ENCODE peak calls at places on chromosome 5, in six cellular contexts. G is CD4-positive, alpha-beta T cell; F is stimulated activated CD4-positive, alpha-beta T cell treated with anti-CD3 and anti-CD28 coated beads, Interleukin-4, amount 100 ng/mL, for 1 hour; W is C1 segment of cervical spinal cord; R is lower leg skin; B is activated T-cell treated with anti-CD3 and anti-CD28 coated beads for 1 hour. O is an unnamed sample.

GRCh38 chr5:34012791-34013190 is 4.9 kb upstream of the AMACR start:
- DNase-seq in G (no peak), F (no peak), W (no peak), R (no peak), B (no peak), O (no peak)

GRCh38 chr5:143229896-143230675 is 173.4 kb downstream of the NR3C1 start:
- DNase-seq in G (no peak), F (no peak), W (no peak), R (peak), B (no peak), O (peak)

GRCh38 chr5:122424211-122424610 is 112.2 kb downstream of the SNCAIP start:
- DNase-seq in G (no peak), F (no peak), W (no peak), R (no peak), B (no peak), O (no peak)

GRCh38 chr5:154820383-154820782 is 30.0 kb downstream of the FAXDC2 start:
- DNase-seq in G (no peak), F (no peak), W (no peak), R (no peak), B (no peak), O (peak)

GRCh38 chr5:29143266-29143665 is 2050.2 kb upstream of the CDH6 start:
- DNase-seq in G (no peak), F (no peak), W (no peak), R (no peak), B (no peak), O (no peak)

GRCh38 chr5:106311230-106311629 is 1359.5 kb downstream of the EFNA5 start:
- DNase-seq in G (no peak), F (no peak), W (no peak), R (no peak), B (no peak), O (no peak)

GRCh38 chr5:35404701-35405100 is 174.4 kb upstream of the PRLR start:
- DNase-seq in G (no peak), F (no peak), W (no peak), R (no peak), B (no peak), O (no peak)

GRCh38 chr5:140883373-140883772 is 1.4 kb downstream of the PCDHA13 start:
- DNase-seq in G (no peak), F (no peak), W (no peak), R (no peak), B (no peak), O (no peak)

GRCh38 chr5:151094861-151095260 is 14.0 kb upstream of the TNIP1 start:
- DNase-seq in G (no peak), F (no peak), W (no peak), R (no peak), B (no peak), O (no peak)

GRCh38 chr5:76788362-76788761 is 30.5 kb upstream of the F2RL1 start:
- DNase-seq in G (no peak), F (no peak), W (no peak), R (peak), B (no peak), O (no peak)

GRCh38 chr5:35218981-35219380 is 11.3 kb downstream of the PRLR start:
- DNase-seq in G (no peak), F (no peak), W (no peak), R (no peak), B (no peak), O (no peak)

GRCh38 chr5:1346627-1347440 is 1.9 kb upstream of the CLPTM1L start:
- DNase-seq in G (no peak), F (no peak), W (no peak), R (no peak), B (no peak), O (no peak)

GRCh38 chr5:40312205-40312604 is 367.5 kb upstream of the PTGER4 start:
- DNase-seq in G (no peak), F (no peak), W (no peak), R (no peak), B (no peak), O (no peak)

GRCh38 chr5:150639317-150639738 is 1.1 kb upstream of the SYNPO start:
- DNase-seq in G (no peak), F (no peak), W (no peak), R (no peak), B (no peak), O (no peak)

GRCh38 chr5:6885581-6885980 is 172.3 kb downstream of the TENT4A start:
- DNase-seq in G (no peak), F (no peak), W (no peak), R (no peak), B (no peak), O (no peak)

GRCh38 chr5:177309351-177310191 is 2.1 kb downstream of the MXD3 start:
- DNase-seq in G (peak), F (peak), W (no peak), R (peak), B (peak), O (no peak)